ENCODE peak calls at places on chromosomes 5 and 9, in eight cellular contexts. V is endothelial cell of umbilical vein, E is HFF-Myc, T is body of pancreas, W is heart left ventricle, K is transverse colon, G is stomach, I is fibroblast of mammary gland. B is an unnamed sample.

GRCh38 chr9:72205513-72205912 is 56.3 kb downstream of the GDA start:
- DNase-seq in K (no peak), W (no peak), G (no peak), V (no peak), T (peak; percentile 15), I (no peak), E (no peak), B (no peak)

GRCh38 chr5:157596449-157596848 is 20.9 kb upstream of the ADAM19 start:
- DNase-seq in T (no peak), G (no peak), K (peak; percentile 41), V (no peak), E (no peak), I (peak; percentile 60), W (no peak), B (no peak)

GRCh38 chr5:135456238-135457099 is 4.3 kb upstream of the TIFAB start:
- DNase-seq in T (no peak), I (peak; percentile 84), G (peak; percentile 49), V (no peak), W (peak; percentile 62), K (peak; percentile 25), E (no peak), B (peak; percentile 69)

GRCh38 chr9:126331964-126332748 is 5.5 kb downstream of the MVB12B start:
- DNase-seq in W (no peak), G (no peak), K (no peak), T (no peak), I (no peak), E (no peak), V (no peak), B (no peak)

GRCh38 chr5:149363345-149363744 is 5.5 kb downstream of the PCYOX1L start:
- DNase-seq in E (no peak), W (no peak), I (no peak), V (no peak), K (no peak), G (no peak), T (no peak), B (no peak)

GRCh38 chr5:125227333-125228075 is 481.1 kb upstream of the ZNF608 start:
- DNase-seq in K (peak; percentile 9), W (peak; percentile 25), G (no peak), I (peak; percentile 25), T (no peak), V (peak; percentile 33), E (no peak), B (no peak)

GRCh38 chr5:176359658-176360057 is 1.9 kb downstream of the KIAA1191 start:
- DNase-seq in K (no peak), V (no peak), W (no peak), T (no peak), G (no peak), E (peak; percentile 43), I (peak; percentile 62), B (no peak)

GRCh38 chr5:175478384-175479124 is at the start of gene SFXN1:
- DNase-seq in E (peak; percentile 20), G (peak; percentile 82), V (peak; percentile 70), I (peak; percentile 69), T (peak; percentile 66), W (peak; percentile 80), K (peak; percentile 85), B (no peak)

GRCh38 chr5:141362719-141363118 is 1.2 kb upstream of the PCDHGA5 start:
- DNase-seq in G (no peak), V (no peak), I (no peak), E (no peak), W (no peak), K (no peak), T (no peak), B (no peak)

GRCh38 chr5:141359790-141360426 is at the start of gene PCDHGB2:
- DNase-seq in E (no peak), G (no peak), V (peak; percentile 16), W (no peak), T (no peak), I (peak; percentile 63), K (no peak), B (no peak)

GRCh38 chr5:141366016-141366896 is 2.3 kb downstream of the PCDHGA5 start:
- DNase-seq in G (no peak), T (no peak), V (no peak), K (no peak), E (no peak), I (no peak), W (no peak), B (no peak)

GRCh38 chr5:141360685-141361084 is 891 bp downstream of the PCDHGB2 start:
- DNase-seq in W (no peak), K (no peak), G (no peak), E (no peak), V (no peak), T (no peak), I (no peak), B (no peak)

DNA sequence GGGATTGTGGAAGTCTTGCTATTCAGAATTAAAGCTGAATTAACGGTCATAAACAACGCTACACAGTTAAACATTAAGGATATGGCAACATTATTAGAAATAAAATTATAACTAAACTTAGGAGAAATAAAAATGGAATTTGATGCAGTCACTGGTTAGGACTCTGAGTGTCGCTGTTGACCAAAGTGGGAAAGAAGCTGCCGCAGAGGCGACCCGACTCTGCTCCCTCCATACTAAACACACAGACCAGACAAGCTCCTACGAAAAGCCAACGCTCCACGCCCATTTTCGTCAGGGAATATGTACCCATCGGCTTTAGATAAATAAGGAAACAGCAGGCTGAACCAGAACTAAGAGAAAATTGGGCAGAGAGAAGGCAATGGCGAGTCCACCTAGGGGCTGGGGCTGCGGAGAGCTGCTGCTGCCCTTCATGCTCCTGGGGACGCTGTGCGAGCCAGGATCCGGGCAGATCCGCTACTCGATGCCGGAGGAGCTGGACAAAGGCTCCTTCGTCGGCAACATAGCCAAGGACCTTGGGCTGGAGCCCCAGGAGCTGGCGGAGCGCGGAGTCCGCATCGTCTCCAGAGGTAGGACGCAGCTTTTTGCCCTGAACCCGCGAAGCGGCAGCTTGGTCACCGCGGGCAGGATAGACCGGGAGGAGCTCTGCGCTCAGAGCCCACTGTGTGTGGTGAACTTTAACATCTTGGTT is at the start of gene PCDHGA5:
- DNase-seq in I (peak; percentile 28), W (no peak), T (no peak), E (no peak), G (no peak), K (no peak), V (no peak), B (no peak)
- TF ChIP-seq CTCF in I (peak; percentile 15), W (no peak), T (no peak), E (no peak), G (no peak), K (no peak), V (no peak), B (peak; percentile 27)

GRCh38 chr5:79020861-79021561 is 35.9 kb upstream of the ARSB start:
- DNase-seq in V (peak; percentile 80), T (peak; percentile 61), I (peak; percentile 70), W (peak; percentile 47), E (peak; percentile 35), K (peak; percentile 49), G (peak; percentile 60), B (peak; percentile 34)

GRCh38 chr5:79023323-79023722 is 38.2 kb upstream of the ARSB start:
- DNase-seq in K (no peak), T (no peak), W (no peak), G (no peak), V (no peak), I (no peak), E (no peak), B (no peak)

GRCh38 chr5:79021753-79022152 is 36.6 kb upstream of the ARSB start:
- DNase-seq in W (no peak), I (no peak), V (no peak), K (no peak), G (no peak), E (no peak), T (no peak), B (no peak)

GRCh38 chr5:79023947-79024346 is 38.8 kb upstream of the ARSB start:
- DNase-seq in G (no peak), K (no peak), E (no peak), T (no peak), V (no peak), W (no peak), I (no peak), B (no peak)

GRCh38 chr5:79025054-79025465 is 40.0 kb upstream of the ARSB start:
- DNase-seq in V (peak; percentile 65), W (peak; percentile 54), G (peak; percentile 58), E (peak; percentile 22), K (peak; percentile 56), I (peak; percentile 65), T (peak; percentile 65), B (no peak)
- H3K4me3 ChIP-seq in V (no peak overlapping the region), W (peak overlapping the region; percentile 7), G (peak overlapping the region; percentile 29), E (peak overlapping the region; percentile 23), K (no peak overlapping the region), I (peak overlapping the region; percentile 28), T (no peak overlapping the region), B (peak overlapping the region; percentile 18)

GRCh38 chr5:141916522-141916921 is 7.1 kb upstream of the DELE1 start:
- DNase-seq in T (no peak), E (no peak), I (no peak), W (no peak), G (no peak), K (no peak), V (no peak), B (no peak)

GRCh38 chr5:141913560-141913959 is 10.1 kb upstream of the DELE1 start:
- DNase-seq in K (no peak), T (no peak), I (no peak), E (no peak), W (no peak), G (no peak), V (no peak), B (no peak)

GRCh38 chr5:141915881-141916336 is 7.8 kb upstream of the DELE1 start:
- DNase-seq in T (no peak), G (no peak), I (no peak), K (peak; percentile 27), W (no peak), E (no peak), V (no peak), B (no peak)

GRCh38 chr5:141914797-141915196 is 8.9 kb upstream of the DELE1 start:
- DNase-seq in T (no peak), G (no peak), W (no peak), V (no peak), I (no peak), K (no peak), E (no peak), B (no peak)

DNA sequence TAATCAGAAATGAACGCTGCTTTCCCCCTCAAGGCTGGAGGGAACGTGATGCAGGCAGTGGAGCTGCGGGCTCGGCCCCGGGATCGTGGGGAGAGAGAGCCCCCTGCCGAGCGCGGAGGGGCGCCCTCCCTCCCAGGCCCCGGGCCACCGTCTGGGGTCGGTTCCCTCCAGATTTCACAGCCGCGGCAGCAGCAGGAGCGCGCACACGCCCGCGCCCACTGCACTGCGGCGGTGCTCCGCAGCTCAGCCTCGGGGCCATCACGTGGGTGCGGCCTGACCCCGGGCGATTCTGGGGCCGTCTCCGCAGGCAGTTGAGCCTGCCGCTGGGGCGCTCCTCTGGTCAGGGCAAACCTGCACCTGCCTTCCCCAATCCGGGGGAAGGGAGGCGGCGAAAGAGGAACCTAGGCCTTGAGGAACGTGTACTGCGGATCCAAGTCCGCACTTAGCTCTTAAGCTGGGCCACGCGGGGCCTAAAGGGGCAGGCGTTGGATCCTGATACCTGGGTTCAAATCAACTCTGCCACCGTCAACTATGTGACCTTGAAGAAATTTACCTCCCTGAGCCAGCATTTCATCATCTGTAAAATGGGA is 9.4 kb upstream of the DELE1 start:
- DNase-seq in G (peak; percentile 46), E (no peak), V (peak; percentile 9), K (peak; percentile 71), T (peak; percentile 36), W (peak; percentile 37), I (no peak), B (no peak)
- TF ChIP-seq CTCF in G (peak; percentile 23), E (peak; percentile 32), V (peak; percentile 43), K (no peak), T (no peak), W (peak; percentile 47), I (no peak), B (peak; percentile 34)

DNA sequence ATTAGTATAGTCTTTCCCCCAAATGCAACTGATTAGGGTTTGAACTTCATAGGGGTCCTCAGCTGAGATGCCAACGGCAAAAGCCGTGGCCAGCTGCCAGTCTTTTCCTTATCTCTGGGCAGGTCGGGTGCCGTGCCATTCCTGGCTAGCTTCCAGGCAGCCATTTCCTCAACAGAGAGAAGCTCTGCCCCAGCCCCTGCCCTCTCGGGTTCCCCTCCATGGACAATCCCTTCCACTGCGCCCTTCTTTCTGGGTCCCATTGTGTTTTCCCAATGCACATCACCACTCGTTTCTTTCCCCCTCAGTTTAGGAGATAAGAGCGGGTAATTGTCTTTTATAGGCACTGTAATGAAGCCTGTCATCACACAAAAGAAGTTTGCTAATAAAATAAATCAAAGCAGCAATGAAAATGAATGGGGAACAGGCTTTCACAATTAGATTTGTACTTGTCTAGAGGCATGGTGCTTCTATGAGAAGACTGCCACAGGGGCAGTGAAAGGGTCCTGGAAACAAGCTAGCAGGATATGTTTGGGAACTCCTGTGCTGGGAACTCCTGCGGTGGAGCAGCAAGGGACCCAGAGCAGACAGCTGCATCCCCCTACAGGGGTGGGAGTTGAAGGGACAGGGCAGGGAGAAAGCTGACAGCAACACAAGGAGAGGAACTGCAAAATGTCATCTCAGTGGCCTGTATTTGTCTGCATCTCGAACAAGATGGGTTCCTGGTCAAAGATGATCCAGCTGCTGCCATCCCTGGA is 48.0 kb upstream of the SAP30L start:
- DNase-seq in W (peak; percentile 64), I (no peak), G (peak; percentile 86), K (peak; percentile 71), T (peak; percentile 76), V (peak; percentile 63), E (no peak), B (no peak)
- H3K4me3 ChIP-seq in W (no peak overlapping the region), I (no peak overlapping the region), G (no peak overlapping the region), K (no peak overlapping the region), T (no peak overlapping the region), V (no peak overlapping the region), E (no peak overlapping the region), B (no peak overlapping the region)